ENCODE peak calls at places on chromosome 21, in nine cellular contexts. One of them, this sample, is unnamed.

GRCh38 chr21:44630440-44630839 is 3.5 kb downstream of the KRTAP10-9 start:
- DNase-seq in HFF-Myc: no peak
- DNase-seq in putamen: no peak
- DNase-seq in NCI-H1092 treated with DMSO at 0.1 percent for 48 hours: no peak
- DNase-seq in M059J: no peak
- DNase-seq in NCI-H2081: no peak
- DNase-seq in iPS-NIHi11: no peak
- DNase-seq in left lung: no peak
- DNase-seq in glutamatergic neuron: no peak
- DNase-seq in this sample: no peak

GRCh38 chr21:37032877-37033471 is 26.5 kb downstream of the RIPPLY3 start:
- DNase-seq in NCI-H1092 treated with DMSO at 0.1 percent for 48 hours: no peak
- DNase-seq in glutamatergic neuron: no peak
- DNase-seq in left lung: no peak
- DNase-seq in HFF-Myc: peak; percentile 27
- DNase-seq in putamen: no peak
- DNase-seq in NCI-H2081: no peak
- DNase-seq in iPS-NIHi11: no peak
- DNase-seq in M059J: peak; percentile 83
- DNase-seq in this sample: no peak

GRCh38 chr21:42614811-42615342 is 38.5 kb upstream of the PDE9A start:
- DNase-seq in glutamatergic neuron: no peak
- DNase-seq in NCI-H1092 treated with DMSO at 0.1 percent for 48 hours: no peak
- DNase-seq in iPS-NIHi11: peak; percentile 41
- DNase-seq in M059J: peak; percentile 41
- DNase-seq in HFF-Myc: no peak
- DNase-seq in NCI-H2081: no peak
- DNase-seq in putamen: no peak
- DNase-seq in left lung: peak; percentile 53
- DNase-seq in this sample: no peak

GRCh38 chr21:44853601-44854390 is 19.7 kb downstream of the PTTG1IP start:
- DNase-seq in iPS-NIHi11: no peak
- DNase-seq in M059J: no peak
- DNase-seq in NCI-H2081: no peak
- DNase-seq in putamen: no peak
- DNase-seq in left lung: no peak
- DNase-seq in HFF-Myc: no peak
- DNase-seq in glutamatergic neuron: no peak
- DNase-seq in NCI-H1092 treated with DMSO at 0.1 percent for 48 hours: no peak
- DNase-seq in this sample: no peak

GRCh38 chr21:42389449-42389835 is 6.4 kb downstream of the TMPRSS3 start:
- DNase-seq in iPS-NIHi11: peak; percentile 77
- DNase-seq in putamen: no peak
- DNase-seq in NCI-H1092 treated with DMSO at 0.1 percent for 48 hours: peak; percentile 89
- DNase-seq in M059J: peak; percentile 10
- DNase-seq in HFF-Myc: no peak
- DNase-seq in glutamatergic neuron: peak; percentile 5
- DNase-seq in left lung: no peak
- DNase-seq in NCI-H2081: peak; percentile 60
- DNase-seq in this sample: peak; percentile 81

GRCh38 chr21:32423320-32423719 is 10.8 kb downstream of the EVA1C start:
- DNase-seq in putamen: no peak
- DNase-seq in glutamatergic neuron: no peak
- DNase-seq in HFF-Myc: peak; percentile 12
- DNase-seq in NCI-H2081: no peak
- DNase-seq in M059J: peak; percentile 95
- DNase-seq in NCI-H1092 treated with DMSO at 0.1 percent for 48 hours: no peak
- DNase-seq in iPS-NIHi11: no peak
- DNase-seq in left lung: no peak
- DNase-seq in this sample: no peak

GRCh38 chr21:25428537-25428936 is 178.7 kb downstream of the MRPL39 start:
- DNase-seq in NCI-H1092 treated with DMSO at 0.1 percent for 48 hours: no peak
- DNase-seq in putamen: no peak
- DNase-seq in HFF-Myc: no peak
- DNase-seq in NCI-H2081: no peak
- DNase-seq in iPS-NIHi11: no peak
- DNase-seq in M059J: peak; percentile 46
- DNase-seq in left lung: no peak
- DNase-seq in glutamatergic neuron: no peak
- DNase-seq in this sample: no peak

GRCh38 chr21:30680586-30680985 is 37.9 kb downstream of the KRTAP20-3 start:
- DNase-seq in NCI-H1092 treated with DMSO at 0.1 percent for 48 hours: no peak
- DNase-seq in M059J: no peak
- DNase-seq in NCI-H2081: no peak
- DNase-seq in left lung: no peak
- DNase-seq in iPS-NIHi11: no peak
- DNase-seq in HFF-Myc: no peak
- DNase-seq in glutamatergic neuron: no peak
- DNase-seq in putamen: no peak
- DNase-seq in this sample: no peak

GRCh38 chr21:15732290-15732995 is 2.7 kb downstream of the USP25 start:
- DNase-seq in glutamatergic neuron: no peak
- DNase-seq in M059J: peak; percentile 45
- DNase-seq in NCI-H1092 treated with DMSO at 0.1 percent for 48 hours: no peak
- DNase-seq in NCI-H2081: peak; percentile 8
- DNase-seq in left lung: no peak
- DNase-seq in iPS-NIHi11: no peak
- DNase-seq in HFF-Myc: no peak
- DNase-seq in putamen: no peak
- DNase-seq in this sample: no peak

GRCh38 chr21:46191686-46192575 is 7.7 kb upstream of the SPATC1L start:
- DNase-seq in glutamatergic neuron: no peak
- DNase-seq in NCI-H2081: no peak
- DNase-seq in left lung: no peak
- DNase-seq in iPS-NIHi11: peak; percentile 3
- DNase-seq in putamen: no peak
- DNase-seq in NCI-H1092 treated with DMSO at 0.1 percent for 48 hours: no peak
- DNase-seq in HFF-Myc: no peak
- DNase-seq in M059J: no peak
- DNase-seq in this sample: no peak

GRCh38 chr21:41660748-41661147 is 106.1 kb downstream of the RIPK4 start:
- DNase-seq in NCI-H2081: no peak
- DNase-seq in glutamatergic neuron: no peak
- DNase-seq in iPS-NIHi11: no peak
- DNase-seq in M059J: no peak
- DNase-seq in HFF-Myc: no peak
- DNase-seq in NCI-H1092 treated with DMSO at 0.1 percent for 48 hours: no peak
- DNase-seq in putamen: no peak
- DNase-seq in left lung: no peak
- DNase-seq in this sample: no peak

GRCh38 chr21:38980416-38981319 is 174.9 kb downstream of the ETS2 start:
- DNase-seq in HFF-Myc: no peak
- DNase-seq in NCI-H2081: no peak
- DNase-seq in M059J: no peak
- DNase-seq in iPS-NIHi11: no peak
- DNase-seq in glutamatergic neuron: no peak
- DNase-seq in putamen: no peak
- DNase-seq in left lung: no peak
- DNase-seq in NCI-H1092 treated with DMSO at 0.1 percent for 48 hours: no peak
- DNase-seq in this sample: no peak

GRCh38 chr21:14991957-14992356 is 72.8 kb downstream of the NRIP1 start:
- DNase-seq in M059J: peak; percentile 60
- DNase-seq in NCI-H2081: no peak
- DNase-seq in NCI-H1092 treated with DMSO at 0.1 percent for 48 hours: no peak
- DNase-seq in putamen: no peak
- DNase-seq in iPS-NIHi11: no peak
- DNase-seq in left lung: no peak
- DNase-seq in glutamatergic neuron: no peak
- DNase-seq in HFF-Myc: no peak
- DNase-seq in this sample: no peak

GRCh38 chr21:45432575-45433255 is 27.8 kb downstream of the COL18A1 start:
- DNase-seq in iPS-NIHi11: no peak
- DNase-seq in NCI-H2081: no peak
- DNase-seq in glutamatergic neuron: no peak
- DNase-seq in NCI-H1092 treated with DMSO at 0.1 percent for 48 hours: no peak
- DNase-seq in M059J: peak; percentile 27
- DNase-seq in putamen: no peak
- DNase-seq in HFF-Myc: no peak
- DNase-seq in left lung: no peak
- DNase-seq in this sample: no peak

GRCh38 chr21:33712022-33712803 is 69.9 kb downstream of the ITSN1 start:
- DNase-seq in iPS-NIHi11: peak; percentile 14
- DNase-seq in NCI-H2081: no peak
- DNase-seq in NCI-H1092 treated with DMSO at 0.1 percent for 48 hours: no peak
- DNase-seq in putamen: no peak
- DNase-seq in glutamatergic neuron: no peak
- DNase-seq in M059J: no peak
- DNase-seq in HFF-Myc: no peak
- DNase-seq in left lung: no peak
- DNase-seq in this sample: no peak

GRCh38 chr21:32770514-32771133 is 931 bp downstream of the PAXBP1 start:
- DNase-seq in left lung: peak; percentile 35
- DNase-seq in NCI-H1092 treated with DMSO at 0.1 percent for 48 hours: peak; percentile 39
- DNase-seq in NCI-H2081: no peak
- DNase-seq in glutamatergic neuron: no peak
- DNase-seq in M059J: peak; percentile 55
- DNase-seq in iPS-NIHi11: peak; percentile 8
- DNase-seq in putamen: peak; percentile 23
- DNase-seq in HFF-Myc: no peak
- DNase-seq in this sample: no peak

GRCh38 chr21:29726061-29726460 is 213.7 kb downstream of the GRIK1 start:
- DNase-seq in NCI-H1092 treated with DMSO at 0.1 percent for 48 hours: no peak
- DNase-seq in putamen: no peak
- DNase-seq in HFF-Myc: no peak
- DNase-seq in iPS-NIHi11: no peak
- DNase-seq in NCI-H2081: no peak
- DNase-seq in left lung: no peak
- DNase-seq in glutamatergic neuron: no peak
- DNase-seq in M059J: no peak
- DNase-seq in this sample: no peak

GRCh38 chr21:42174173-42174572 is 44.8 kb upstream of the ABCG1 start:
- DNase-seq in NCI-H1092 treated with DMSO at 0.1 percent for 48 hours: no peak
- DNase-seq in M059J: no peak
- DNase-seq in left lung: no peak
- DNase-seq in NCI-H2081: no peak
- DNase-seq in HFF-Myc: no peak
- DNase-seq in glutamatergic neuron: peak; percentile 52
- DNase-seq in iPS-NIHi11: no peak
- DNase-seq in putamen: no peak
- DNase-seq in this sample: no peak

GRCh38 chr21:38380391-38381137 is 117.7 kb downstream of the ERG start:
- DNase-seq in putamen: no peak
- DNase-seq in NCI-H2081: no peak
- DNase-seq in M059J: peak; percentile 38
- DNase-seq in glutamatergic neuron: no peak
- DNase-seq in NCI-H1092 treated with DMSO at 0.1 percent for 48 hours: no peak
- DNase-seq in HFF-Myc: no peak
- DNase-seq in iPS-NIHi11: no peak
- DNase-seq in left lung: no peak
- DNase-seq in this sample: no peak

GRCh38 chr21:25518491-25518911 is 88.8 kb downstream of the MRPL39 start:
- DNase-seq in left lung: no peak
- DNase-seq in iPS-NIHi11: peak; percentile 11
- DNase-seq in NCI-H1092 treated with DMSO at 0.1 percent for 48 hours: no peak
- DNase-seq in putamen: no peak
- DNase-seq in NCI-H2081: no peak
- DNase-seq in HFF-Myc: no peak
- DNase-seq in M059J: peak; percentile 50
- DNase-seq in glutamatergic neuron: no peak
- DNase-seq in this sample: no peak

GRCh38 chr21:37849703-37850102 is 66.6 kb downstream of the KCNJ6 start:
- DNase-seq in iPS-NIHi11: no peak
- DNase-seq in putamen: no peak
- DNase-seq in HFF-Myc: no peak
- DNase-seq in M059J: peak; percentile 93
- DNase-seq in left lung: no peak
- DNase-seq in NCI-H2081: no peak
- DNase-seq in NCI-H1092 treated with DMSO at 0.1 percent for 48 hours: no peak
- DNase-seq in glutamatergic neuron: no peak
- DNase-seq in this sample: no peak

GRCh38 chr21:41926068-41926806 is 27.6 kb downstream of the C2CD2 start:
- DNase-seq in left lung: peak; percentile 40
- DNase-seq in putamen: no peak
- DNase-seq in NCI-H2081: no peak
- DNase-seq in HFF-Myc: no peak
- DNase-seq in iPS-NIHi11: peak; percentile 58
- DNase-seq in M059J: peak; percentile 78
- DNase-seq in NCI-H1092 treated with DMSO at 0.1 percent for 48 hours: no peak
- DNase-seq in glutamatergic neuron: no peak
- DNase-seq in this sample: no peak

This sample was measured in SHP77.